ENCODE peak calls at places on chromosomes 7 and 10, in four cellular contexts. G is ovary, K is suprapubic skin, H is sigmoid colon. I is an unnamed sample.

GRCh38 chr10:74067373-74068370 is 69.8 kb downstream of the VCL start:
- DNase-seq in G (peak), K (no peak), H (no peak), I (no peak)

GRCh38 chr7:42929449-42929848 is 2.5 kb downstream of the PSMA2 start:
- DNase-seq in G (no peak), K (no peak), H (no peak), I (no peak)

GRCh38 chr10:96960872-96961271 is 128.8 kb downstream of the LCOR start:
- DNase-seq in G (no peak), K (no peak), H (no peak), I (no peak)

GRCh38 chr10:22314852-22315251 is 1.3 kb upstream of the COMMD3 start:
- DNase-seq in G (no peak), K (no peak), H (no peak), I (no peak)

GRCh38 chr7:100983451-100984187 is 14.3 kb downstream of the MUC12 start:
- DNase-seq in G (no peak), K (no peak), H (no peak), I (no peak)

GRCh38 chr10:132065491-132066105 is at the start of gene JAKMIP3:
- DNase-seq in G (peak), K (peak), H (peak), I (peak)

GRCh38 chr10:19815478-19816419 is 483 bp upstream of the PLXDC2 start:
- DNase-seq in G (peak), K (peak), H (peak), I (peak)

GRCh38 chr7:106623846-106624245 is 37.1 kb downstream of the CCDC71L start:
- DNase-seq in G (no peak), K (no peak), H (no peak), I (no peak)

GRCh38 chr10:87752571-87752970 is 65.5 kb downstream of the ATAD1 start:
- DNase-seq in G (no peak), K (no peak), H (no peak), I (no peak)

GRCh38 chr10:110739811-110740271 is 95.7 kb downstream of the RBM20 start:
- DNase-seq in G (no peak), K (no peak), H (no peak), I (no peak)

GRCh38 chr7:49389866-49390265 is 383.6 kb upstream of the VWC2 start:
- DNase-seq in G (no peak), K (no peak), H (no peak), I (no peak)

GRCh38 chr7:116863168-116863670 is 832 bp downstream of the CAPZA2 start:
- DNase-seq in G (peak), K (no peak), H (no peak), I (no peak)

GRCh38 chr7:98372993-98373392 is 27.9 kb downstream of the BAIAP2L1 start:
- DNase-seq in G (no peak), K (no peak), H (no peak), I (no peak)

GRCh38 chr7:73829505-73829904 is 1.3 kb upstream of the CLDN4 start:
- DNase-seq in G (no peak), K (no peak), H (no peak), I (no peak)

GRCh38 chr10:132939957-132940790 is 2.2 kb downstream of the CFAP46 start:
- DNase-seq in G (no peak), K (no peak), H (no peak), I (no peak)

GRCh38 chr10:70256463-70256862 is 23.2 kb upstream of the PPA1 start:
- DNase-seq in G (no peak), K (no peak), H (no peak), I (no peak)

GRCh38 chr10:71964669-71965515 is 697 bp downstream of the CHST3 start:
- DNase-seq in G (peak), K (peak), H (peak), I (peak)

GRCh38 chr7:620052-620451 is 100.4 kb upstream of the PDGFA start:
- DNase-seq in G (no peak), K (no peak), H (no peak), I (no peak)

GRCh38 chr10:47207280-47207613 is 92.8 kb upstream of the GDF10 start:
- DNase-seq in G (no peak), K (no peak), H (no peak), I (no peak)

GRCh38 chr7:38291117-38291647 is 17.7 kb upstream of the TARP start:
- DNase-seq in G (no peak), K (no peak), H (no peak), I (no peak)

GRCh38 chr7:66847879-66848810 is 72.9 kb upstream of the TMEM248 start:
- DNase-seq in G (no peak), K (no peak), H (no peak), I (no peak)

GRCh38 chr10:100535338-100535714 is 417 bp upstream of the HIF1AN start:
- DNase-seq in G (no peak), K (no peak), H (no peak), I (no peak)

GRCh38 chr7:78083466-78084120 is 285.0 kb downstream of the PHTF2 start:
- DNase-seq in G (no peak), K (no peak), H (no peak), I (no peak)

GRCh38 chr7:51276091-51276605 is 40.5 kb downstream of the COBL start:
- DNase-seq in G (no peak), K (no peak), H (no peak), I (no peak)

GRCh38 chr10:52319926-52320325 is 5.8 kb downstream of the DKK1 start:
- DNase-seq in G (no peak), K (no peak), H (no peak), I (no peak)

GRCh38 chr7:13024323-13024722 is 336.9 kb downstream of the ARL4A start:
- DNase-seq in G (no peak), K (no peak), H (no peak), I (no peak)

GRCh38 chr7:93920496-93921189 is 892 bp upstream of the GNG11 start:
- DNase-seq in G (no peak), K (no peak), H (no peak), I (no peak)

GRCh38 chr10:70499829-70500167 is 21.2 kb downstream of the PALD1 start:
- DNase-seq in G (no peak), K (no peak), H (no peak), I (no peak)

GRCh38 chr7:35555934-35556333 is 139.0 kb downstream of the HERPUD2 start:
- DNase-seq in G (no peak), K (no peak), H (no peak), I (no peak)

GRCh38 chr10:126264089-126265018 is 123.9 kb downstream of the ADAM12 start:
- DNase-seq in G (no peak), K (no peak), H (no peak), I (no peak)

GRCh38 chr10:102227050-102227449 is 951 bp downstream of the ELOVL3 start:
- DNase-seq in G (no peak), K (no peak), H (no peak), I (no peak)

GRCh38 chr10:110834622-110835219 is 37.0 kb upstream of the PDCD4 start:
- DNase-seq in G (peak), K (no peak), H (peak), I (no peak)

GRCh38 chr7:10724449-10724848 is 249.2 kb upstream of the PHF14 start:
- DNase-seq in G (no peak), K (no peak), H (no peak), I (no peak)

GRCh38 chr7:46003896-46004875 is 83.1 kb upstream of the IGFBP3 start:
- DNase-seq in G (no peak), K (no peak), H (no peak), I (no peak)

GRCh38 chr10:37713642-37714041 is 143.8 kb downstream of the ZNF248 start:
- DNase-seq in G (no peak), K (no peak), H (no peak), I (no peak)

GRCh38 chr7:157572622-157573021 is 235.8 kb downstream of the DNAJB6 start:
- DNase-seq in G (no peak), K (no peak), H (peak), I (no peak)

GRCh38 chr10:44978570-44979280 is at the start of gene DEPP1:
- DNase-seq in G (peak), K (peak), H (peak), I (peak)
- TF ChIP-seq EP300 in G (peak), K (no peak), H (peak), I (peak)

DNA sequence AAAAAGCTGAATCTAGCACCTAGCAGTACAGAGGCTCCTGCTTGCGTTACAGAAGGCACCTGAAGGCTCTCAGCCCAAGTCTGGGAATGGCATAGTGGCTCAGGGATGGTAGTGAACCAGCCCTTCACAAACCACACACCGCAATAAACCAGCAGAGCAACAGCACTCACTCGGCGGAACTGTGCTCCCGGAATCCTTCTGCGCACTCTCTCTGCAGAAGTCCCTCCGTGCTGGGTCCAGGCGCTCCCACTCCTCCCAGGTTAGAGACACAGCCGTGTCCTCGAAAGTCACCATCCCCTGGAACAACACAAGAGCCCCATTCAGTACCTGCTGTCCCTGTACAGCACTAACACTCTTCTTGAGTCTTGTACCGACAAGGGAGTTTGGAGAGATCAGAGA is 1.5 kb downstream of the ZNF394 start:
- DNase-seq in G (no peak), K (peak), H (peak), I (no peak)
- H3K27ac ChIP-seq in G (no peak), K (no peak), H (no peak), I (no peak)

GRCh38 chr10:2120781-2121180 is 383.5 kb upstream of the ADARB2 start:
- DNase-seq in G (no peak), K (no peak), H (no peak), I (no peak)
- TF ChIP-seq CTCF in G (no peak), K (no peak), H (no peak), I (no peak)

GRCh38 chr7:23333671-23334246 is 34.6 kb downstream of the MALSU1 start:
- DNase-seq in G (peak), K (no peak), H (no peak), I (peak)
- TF ChIP-seq EP300 in G (no peak), K (no peak), H (no peak), I (peak)